ENCODE peak calls at places on chromosomes 1 and 21, in ten cellular contexts. R is GM12891, G is tibial nerve, P is H1, D is endothelial cell of umbilical vein, Z is suprapubic skin, B is heart left ventricle, U is Peyer's patch, N is IMR-90, F is stomach. C is an unnamed sample.
A peak's percentile ranks its signal among the peaks of the same experiment; 100 is the strongest.

GRCh38 chr1:169486281-169486904 is 649 bp upstream of the SLC19A2 start:
- DNase-seq in Z (no peak), U (no peak), P (no peak), G (no peak), D (no peak), N (peak; percentile 66), F (no peak), R (no peak), B (peak; percentile 28), C (no peak)

GRCh38 chr21:28867401-28867800 is 125.3 kb downstream of the LTN1 start:
- DNase-seq in B (no peak), G (no peak), R (no peak), P (no peak), Z (no peak), D (no peak), F (no peak), N (peak; percentile 39), U (no peak), C (no peak)

GRCh38 chr1:87129606-87130005 is 199.1 kb upstream of the LMO4 start:
- DNase-seq in Z (no peak), G (peak; percentile 49), U (no peak), D (no peak), F (no peak), N (no peak), R (no peak), P (no peak), B (peak; percentile 61), C (no peak)

GRCh38 chr1:59609245-59609644 is 205.5 kb upstream of the HOOK1 start:
- DNase-seq in Z (no peak), B (no peak), N (no peak), U (no peak), F (no peak), G (no peak), D (no peak), R (no peak), P (no peak), C (no peak)

GRCh38 chr1:169161512-169162194 is 55.2 kb downstream of the ATP1B1 start:
- DNase-seq in G (no peak), F (no peak), P (no peak), N (no peak), U (peak; percentile 62), D (no peak), B (no peak), R (no peak), Z (no peak), C (no peak)

GRCh38 chr21:32470206-32470605 is 57.7 kb downstream of the EVA1C start:
- DNase-seq in D (no peak), P (no peak), B (no peak), Z (peak; percentile 38), F (no peak), N (no peak), R (no peak), G (no peak), U (no peak), C (no peak)

GRCh38 chr21:45510466-45510955 is 31.7 kb downstream of the SLC19A1 start:
- DNase-seq in B (peak; percentile 27), Z (peak; percentile 53), P (no peak), D (no peak), F (no peak), R (no peak), U (no peak), N (no peak), G (no peak), C (no peak)

GRCh38 chr21:34801519-34802132 is 132.8 kb downstream of the CLIC6 start:
- DNase-seq in N (no peak), D (peak; percentile 37), F (no peak), Z (no peak), R (peak; percentile 28), G (no peak), U (no peak), B (no peak), P (no peak), C (no peak)

GRCh38 chr1:32111040-32111628 is 3.3 kb downstream of the KPNA6 start:
- DNase-seq in Z (no peak), R (no peak), U (no peak), B (no peak), F (no peak), D (no peak), P (no peak), N (no peak), G (no peak), C (no peak)

GRCh38 chr1:32106663-32107273 is 1.1 kb upstream of the KPNA6 start:
- DNase-seq in D (no peak), P (no peak), R (no peak), U (no peak), F (no peak), G (no peak), N (no peak), Z (no peak), B (no peak), C (no peak)

GRCh38 chr1:32105338-32105737 is 2.5 kb upstream of the KPNA6 start:
- DNase-seq in Z (no peak), U (no peak), P (no peak), B (no peak), D (no peak), R (no peak), F (no peak), G (no peak), N (no peak), C (no peak)

GRCh38 chr1:32111789-32112188 is 3.9 kb downstream of the KPNA6 start:
- DNase-seq in Z (no peak), N (peak; percentile 38), G (no peak), R (no peak), P (no peak), B (no peak), F (no peak), D (no peak), U (no peak), C (no peak)

DNA sequence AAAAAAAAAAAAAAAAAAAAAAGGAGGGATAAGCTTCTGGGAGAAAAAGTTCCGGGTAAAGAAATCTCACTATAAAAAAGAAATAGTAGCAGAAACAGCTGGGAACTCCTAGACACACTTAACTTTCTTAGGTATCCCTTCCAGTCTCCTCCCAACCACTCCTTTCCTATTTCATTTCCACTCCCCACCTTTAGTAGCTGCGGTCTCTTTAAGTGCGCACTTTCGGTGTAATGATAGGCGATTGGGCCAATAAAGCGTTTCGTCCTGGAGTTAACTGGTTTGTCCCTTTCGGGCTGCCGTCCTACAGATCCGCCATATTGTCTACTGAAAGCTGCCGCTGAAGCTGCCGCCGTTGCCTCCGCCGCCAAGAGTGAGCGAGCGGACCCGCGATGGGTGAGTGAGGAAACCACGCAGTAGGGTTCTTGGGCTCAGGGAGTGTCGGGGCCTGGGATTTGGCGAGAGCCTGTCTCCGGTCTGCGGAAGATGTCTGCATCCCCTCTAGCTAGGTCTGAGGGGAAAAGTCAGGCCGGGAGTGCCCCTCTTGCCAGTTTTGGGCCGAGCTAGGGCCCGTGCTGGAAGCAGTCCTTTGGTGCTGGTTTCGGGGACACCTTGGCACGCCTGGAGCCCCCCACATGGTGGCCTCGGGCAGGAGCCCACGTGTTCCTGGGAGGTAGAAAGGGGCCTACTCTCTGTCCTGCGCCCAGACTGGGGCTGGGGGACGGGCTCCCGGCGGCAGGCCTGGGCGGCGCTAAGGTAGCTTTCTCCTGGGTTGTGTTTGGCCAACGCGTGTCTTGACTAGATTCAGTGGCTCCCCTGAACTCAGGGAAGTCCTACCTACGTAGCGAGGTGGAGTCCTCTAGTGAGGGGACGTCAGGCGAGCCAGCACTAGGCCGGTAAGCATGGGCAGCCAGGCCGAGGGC is at the start of gene KPNA6:
- DNase-seq in R (peak; percentile 58), N (peak; percentile 98), B (peak; percentile 90), Z (peak; percentile 93), P (peak; percentile 94), G (peak; percentile 90), U (peak; percentile 96), D (peak; percentile 97), F (peak; percentile 90), C (peak; percentile 87)
- TF ChIP-seq POLR2A in R (peak; percentile 40), N (peak; percentile 64), B (no peak), Z (peak; percentile 64), P (no peak), G (peak; percentile 59), U (no peak), D (peak; percentile 52), F (no peak), C (peak; percentile 42)

DNA sequence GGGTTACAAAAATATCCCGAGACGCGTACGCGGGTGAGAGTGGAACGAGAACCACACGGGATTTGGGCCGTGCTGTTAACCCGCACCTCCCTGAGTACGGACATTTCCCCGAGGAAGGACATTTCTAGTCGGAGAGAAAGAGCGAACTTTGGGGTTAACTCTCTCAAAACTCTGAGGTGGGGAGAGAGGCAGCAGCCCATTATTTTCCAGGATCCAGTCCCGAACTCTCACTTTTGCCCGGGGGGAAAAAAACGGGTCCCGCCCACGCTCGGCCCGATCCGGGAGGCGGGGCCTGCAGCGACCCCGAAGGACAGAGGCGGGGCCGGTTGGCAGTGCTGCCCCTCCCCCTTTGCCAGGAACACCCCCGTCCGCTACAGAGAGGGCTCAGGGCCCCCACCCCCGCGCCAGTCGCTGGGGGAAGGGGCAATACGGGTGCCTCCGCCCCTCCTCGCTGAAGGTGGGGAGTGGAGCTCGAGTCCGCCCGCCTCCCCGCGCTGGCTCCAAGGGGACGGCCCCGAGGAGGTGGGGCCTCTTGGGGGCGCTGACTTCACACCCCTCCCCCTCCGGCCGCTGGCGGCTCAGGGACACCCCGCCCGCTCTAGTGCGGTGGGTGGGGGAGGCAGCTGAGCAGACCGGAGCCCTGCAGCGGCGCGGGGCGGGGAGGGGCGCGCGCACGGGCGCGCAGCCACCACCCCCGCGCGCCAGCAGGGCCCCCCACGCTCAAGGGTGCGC is 722 bp downstream of the NUCKS1 start:
- DNase-seq in G (peak; percentile 84), R (peak; percentile 87), N (peak; percentile 95), P (peak; percentile 95), B (peak; percentile 97), F (peak; percentile 95), D (peak; percentile 98), Z (peak; percentile 97), U (peak; percentile 97), C (peak; percentile 95)
- TF ChIP-seq POLR2A in G (peak; percentile 91), R (peak; percentile 19), N (no peak), P (peak; percentile 35), B (peak; percentile 35), F (no peak), D (peak; percentile 79), Z (peak; percentile 85), U (peak; percentile 81), C (peak; percentile 88)

DNA sequence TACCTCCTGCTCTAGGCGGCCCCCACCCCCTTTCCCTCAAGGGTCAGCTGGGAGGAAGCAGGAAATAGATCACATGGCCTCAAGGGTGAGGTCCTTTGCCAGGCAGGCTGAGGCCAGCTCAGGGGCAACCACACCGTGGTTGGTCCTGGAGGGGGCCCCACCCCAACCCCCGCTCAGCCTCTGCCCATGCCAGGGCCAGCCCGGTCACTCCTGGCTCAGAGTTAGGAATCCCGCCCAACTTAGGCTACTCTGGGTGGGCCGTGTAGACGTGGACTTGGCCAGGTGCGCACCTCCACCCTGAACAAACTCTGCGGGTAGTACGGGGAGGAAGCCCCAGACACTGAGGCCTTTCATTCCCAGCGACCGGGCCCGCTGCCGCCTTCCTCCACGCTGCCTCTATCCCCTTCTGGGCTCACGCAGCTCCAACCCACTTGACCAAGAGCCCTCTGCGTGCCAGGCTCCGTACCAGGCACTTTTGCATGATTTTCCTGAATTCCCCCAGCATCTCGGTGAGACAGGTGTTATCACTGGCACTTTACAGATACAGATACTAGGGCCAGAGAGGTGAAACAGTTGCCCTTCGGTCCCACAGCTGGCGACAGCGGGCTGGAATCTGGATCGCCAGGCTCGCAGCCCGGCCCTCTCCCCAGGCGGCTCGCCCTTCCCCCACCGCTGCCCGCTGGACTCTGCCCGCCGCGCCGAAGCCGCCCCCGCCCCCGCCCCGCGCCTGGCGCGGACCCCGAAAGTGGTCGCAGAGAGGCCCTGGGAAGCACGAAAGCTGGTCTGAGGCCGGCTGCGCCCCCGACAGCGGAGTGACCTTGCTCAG is 771 bp downstream of the GALE start:
- DNase-seq in U (peak; percentile 92), B (peak; percentile 63), Z (peak; percentile 81), N (peak; percentile 56), R (peak; percentile 47), G (no peak), D (peak; percentile 85), F (peak; percentile 93), P (peak; percentile 68), C (peak; percentile 41)
- TF ChIP-seq POLR2A in U (peak; percentile 82), B (no peak), Z (no peak), N (no peak), R (peak; percentile 50), G (peak; percentile 18), D (peak; percentile 97), F (no peak), P (no peak), C (peak; percentile 69)

GRCh38 chr1:108199781-108200626 is at the start of gene SLC25A24:
- DNase-seq in P (peak; percentile 83), Z (peak; percentile 87), N (peak; percentile 67), R (peak; percentile 33), G (peak; percentile 48), B (peak; percentile 89), U (peak; percentile 92), D (peak; percentile 73), F (peak; percentile 83), C (peak; percentile 66)
- TF ChIP-seq POLR2A in P (no peak), Z (no peak), N (no peak), R (no peak), G (peak; percentile 66), B (no peak), U (peak; percentile 76), D (no peak), F (no peak), C (peak; percentile 51)